ENCODE peak calls at places on chromosomes 7 and 10, in nine cellular contexts. B, A, P, W, E, C, T, I and Y are unnamed samples.

GRCh38 chr7:140242057-140243031 is 65.6 kb upstream of the KDM7A start:
- DNase-seq in B (no peak), A (no peak), P (no peak), W (no peak), E (no peak), C (no peak), T (no peak), I (no peak), Y (no peak)

GRCh38 chr10:120328647-120329046 is 128.4 kb upstream of the PLPP4 start:
- DNase-seq in B (no peak), A (no peak), P (no peak), W (no peak), E (no peak), C (no peak), T (no peak), I (no peak), Y (no peak)

GRCh38 chr10:78894841-78895195 is 173.9 kb upstream of the ZMIZ1 start:
- DNase-seq in B (no peak), A (no peak), P (no peak), W (no peak), E (no peak), C (no peak), T (no peak), I (no peak), Y (no peak)

GRCh38 chr7:54014765-54015164 is 527.4 kb upstream of the VSTM2A start:
- DNase-seq in B (no peak), A (no peak), P (no peak), W (no peak), E (no peak), C (no peak), T (no peak), I (no peak), Y (no peak)

GRCh38 chr7:29285451-29285807 is 90.9 kb downstream of the CHN2 start:
- DNase-seq in B (no peak), A (peak), P (no peak), W (no peak), E (no peak), C (peak), T (peak), I (peak), Y (peak)

GRCh38 chr10:113187066-113187777 is 237.2 kb downstream of the TCF7L2 start:
- DNase-seq in B (peak), A (no peak), P (no peak), W (no peak), E (peak), C (peak), T (peak), I (no peak), Y (no peak)

GRCh38 chr7:95933618-95934017 is 161.3 kb downstream of the DYNC1I1 start:
- DNase-seq in B (no peak), A (no peak), P (no peak), W (no peak), E (no peak), C (no peak), T (no peak), I (no peak), Y (no peak)

GRCh38 chr7:141431143-141431479 is 120.1 kb upstream of the AGK start:
- DNase-seq in B (no peak), A (no peak), P (no peak), W (no peak), E (no peak), C (no peak), T (no peak), I (no peak), Y (no peak)

GRCh38 chr10:19815478-19816419 is 483 bp upstream of the PLXDC2 start:
- DNase-seq in B (peak), A (no peak), P (peak), W (peak), E (peak), C (peak), T (peak), I (no peak), Y (no peak)

GRCh38 chr10:10722422-10722821 is 295.2 kb upstream of the CELF2 start:
- DNase-seq in B (no peak), A (no peak), P (no peak), W (no peak), E (no peak), C (no peak), T (no peak), I (no peak), Y (peak)

GRCh38 chr10:10727812-10728211 is 289.9 kb upstream of the CELF2 start:
- DNase-seq in B (no peak), A (no peak), P (no peak), W (no peak), E (no peak), C (no peak), T (no peak), I (no peak), Y (no peak)

GRCh38 chr10:10730644-10731043 is 287.0 kb upstream of the CELF2 start:
- DNase-seq in B (peak), A (no peak), P (no peak), W (no peak), E (no peak), C (no peak), T (no peak), I (no peak), Y (no peak)

GRCh38 chr10:10725196-10725595 is 292.5 kb upstream of the CELF2 start:
- DNase-seq in B (no peak), A (no peak), P (no peak), W (no peak), E (no peak), C (no peak), T (no peak), I (no peak), Y (no peak)

GRCh38 chr10:10726101-10726500 is 291.6 kb upstream of the CELF2 start:
- DNase-seq in B (no peak), A (no peak), P (no peak), W (no peak), E (no peak), C (no peak), T (no peak), I (no peak), Y (no peak)
- TF ChIP-seq CTCF in B (no peak), A (no peak), P (no peak), W (no peak), E (no peak), C (no peak), T (no peak), I (no peak), Y (no peak)

GRCh38 chr10:102400598-102401321 is 5.3 kb downstream of the NFKB2 start:
- DNase-seq in B (no peak), A (no peak), P (no peak), W (no peak), E (peak), C (no peak), T (no peak), I (no peak), Y (no peak)

GRCh38 chr10:102401322-102401614 is 5.8 kb downstream of the NFKB2 start:
- DNase-seq in B (no peak), A (no peak), P (no peak), W (no peak), E (no peak), C (no peak), T (no peak), I (no peak), Y (no peak)

GRCh38 chr10:102400061-102400460 is 4.6 kb downstream of the NFKB2 start:
- DNase-seq in B (no peak), A (no peak), P (no peak), W (no peak), E (peak), C (no peak), T (no peak), I (no peak), Y (no peak)

GRCh38 chr10:102398172-102399020 is 2.9 kb downstream of the NFKB2 start:
- DNase-seq in B (no peak), A (no peak), P (no peak), W (no peak), E (no peak), C (no peak), T (no peak), I (no peak), Y (no peak)

GRCh38 chr10:102399217-102400021 is 3.9 kb downstream of the NFKB2 start:
- DNase-seq in B (peak), A (no peak), P (peak), W (peak), E (peak), C (peak), T (peak), I (peak), Y (peak)
- TF ChIP-seq CTCF in B (peak), A (no peak), P (peak), W (peak), E (peak), C (peak), T (peak), I (peak), Y (peak)

GRCh38 chr7:157000047-157000726 is 10.3 kb downstream of the MNX1 start:
- DNase-seq in B (no peak), A (no peak), P (no peak), W (peak), E (no peak), C (no peak), T (no peak), I (no peak), Y (no peak)
- TF ChIP-seq CTCF in B (no peak), A (no peak), P (no peak), W (no peak), E (no peak), C (no peak), T (no peak), I (peak), Y (no peak)

GRCh38 chr10:54985732-54986131 is 184.7 kb upstream of the PCDH15 start:
- DNase-seq in B (no peak), A (no peak), P (no peak), W (no peak), E (no peak), C (peak), T (peak), I (no peak), Y (no peak)
- TF ChIP-seq CTCF in B (peak), A (peak), P (peak), W (peak), E (peak), C (peak), T (peak), I (no peak), Y (no peak)

GRCh38 chr7:75039709-75040108 is 33.9 kb downstream of the RCC1L start:
- DNase-seq in B (no peak), A (no peak), P (peak), W (no peak), E (no peak), C (no peak), T (no peak), I (no peak), Y (no peak)

GRCh38 chr7:75040512-75040911 is 33.1 kb downstream of the RCC1L start:
- DNase-seq in B (no peak), A (no peak), P (no peak), W (no peak), E (no peak), C (no peak), T (no peak), I (no peak), Y (no peak)

GRCh38 chr7:75042299-75042698 is 31.3 kb downstream of the RCC1L start:
- DNase-seq in B (no peak), A (no peak), P (no peak), W (no peak), E (peak), C (no peak), T (no peak), I (no peak), Y (no peak)

GRCh38 chr7:75039166-75039565 is 34.4 kb downstream of the RCC1L start:
- DNase-seq in B (no peak), A (no peak), P (no peak), W (no peak), E (no peak), C (peak), T (peak), I (no peak), Y (no peak)

GRCh38 chr7:75038508-75038907 is 35.1 kb downstream of the RCC1L start:
- DNase-seq in B (no peak), A (no peak), P (no peak), W (no peak), E (no peak), C (no peak), T (no peak), I (no peak), Y (no peak)
- TF ChIP-seq CTCF in B (no peak), A (no peak), P (no peak), W (no peak), E (no peak), C (no peak), T (no peak), I (peak), Y (no peak)

DNA sequence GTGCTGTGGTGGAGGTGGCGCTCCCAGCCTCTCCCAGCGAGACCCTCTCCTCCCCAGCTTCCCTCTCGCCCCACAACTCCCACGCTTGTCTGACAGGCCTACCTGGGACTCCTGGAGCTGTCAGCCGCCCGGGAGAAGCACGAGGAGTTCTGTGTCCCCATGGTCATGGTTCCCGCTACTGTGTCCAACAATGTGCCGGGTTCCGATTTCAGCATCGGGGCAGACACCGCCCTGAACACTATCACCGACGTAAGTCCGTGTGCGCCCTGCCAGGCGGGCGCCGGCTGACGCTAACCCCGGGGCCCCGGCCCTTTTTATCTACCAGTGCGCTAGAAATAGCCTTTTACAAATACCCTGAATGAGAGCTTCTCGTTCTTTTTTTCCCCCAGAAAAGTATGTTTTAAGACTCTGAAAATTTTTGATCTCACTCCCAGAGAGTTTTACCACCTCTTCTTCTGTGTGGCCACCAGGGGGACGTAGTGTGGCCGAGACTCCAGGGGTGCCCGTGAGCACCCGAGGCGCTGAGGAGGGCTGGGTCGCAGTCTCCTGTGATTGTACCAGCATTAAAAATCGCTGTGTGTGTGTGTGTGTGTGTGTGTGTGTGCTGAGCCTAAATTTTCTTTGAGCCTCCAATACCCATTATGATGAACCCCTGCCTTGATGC is 52.6 kb downstream of the PFKP start:
- DNase-seq in B (no peak), A (peak), P (peak), W (no peak), E (peak), C (no peak), T (no peak), I (no peak), Y (no peak)
- TF ChIP-seq CTCF in B (no peak), A (peak), P (peak), W (no peak), E (no peak), C (peak), T (peak), I (peak), Y (peak)

GRCh38 chr10:93039721-93040120 is 20.9 kb upstream of the CYP26C1 start:
- DNase-seq in B (no peak), A (no peak), P (no peak), W (peak), E (no peak), C (peak), T (peak), I (peak), Y (no peak)
- TF ChIP-seq CTCF in B (no peak), A (no peak), P (no peak), W (peak), E (peak), C (peak), T (peak), I (peak), Y (peak)

DNA sequence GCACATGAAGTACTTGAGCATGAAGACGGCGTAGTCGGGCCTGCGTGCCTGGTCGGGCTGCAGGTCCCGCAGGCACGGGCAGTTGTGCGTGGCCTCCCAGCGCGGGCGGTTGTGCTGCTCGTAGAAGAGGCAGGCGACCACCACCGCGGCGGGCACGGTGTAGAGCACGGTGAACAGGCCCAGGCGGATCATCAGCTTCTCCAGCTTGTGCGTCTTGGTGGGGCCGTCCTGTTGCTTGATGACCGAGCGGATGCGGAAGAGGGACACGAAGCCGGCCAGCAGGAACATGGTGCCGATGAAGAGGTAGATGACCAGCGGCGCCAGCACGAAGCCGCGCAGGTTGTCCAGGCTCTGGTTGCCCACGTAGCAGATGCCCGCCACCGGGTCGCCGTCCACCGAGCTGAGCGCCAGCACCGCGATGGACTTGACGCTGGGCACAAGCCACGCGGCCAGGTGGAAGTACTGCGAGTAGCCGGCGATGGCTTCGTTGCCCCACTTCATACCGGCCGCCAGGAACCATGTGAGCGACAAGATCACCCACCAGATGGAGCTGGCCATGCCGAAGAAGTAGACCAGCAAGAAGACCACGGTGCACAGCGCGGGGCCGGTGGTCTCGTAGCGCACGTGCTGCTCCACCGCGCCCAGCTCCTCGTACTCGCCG is 2.3 kb downstream of the FZD8 start:
- DNase-seq in B (peak), A (no peak), P (peak), W (peak), E (peak), C (peak), T (peak), I (no peak), Y (no peak)
- TF ChIP-seq CTCF in B (no peak), A (no peak), P (no peak), W (no peak), E (no peak), C (peak), T (no peak), I (no peak), Y (peak)

DNA sequence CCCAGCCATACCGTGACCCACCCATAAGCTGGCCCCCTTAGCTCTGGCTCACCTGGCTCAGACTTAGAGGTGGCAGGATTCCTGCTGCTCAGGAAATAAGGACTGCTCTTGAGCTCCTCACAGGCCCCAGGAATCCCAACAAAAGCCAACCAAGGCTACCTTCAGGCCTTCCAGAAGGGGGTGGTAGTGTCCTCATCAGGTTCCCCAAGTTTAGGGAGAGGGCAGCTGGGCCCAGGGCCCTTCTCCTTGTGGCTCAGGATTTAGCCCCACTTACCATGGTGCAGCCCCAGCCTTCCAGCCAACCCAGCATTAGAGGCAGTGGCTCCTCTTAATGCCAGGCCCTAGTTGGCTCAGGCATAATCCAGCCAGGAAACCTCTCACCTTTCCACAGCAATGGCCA is 23.5 kb downstream of the NPFFR1 start:
- DNase-seq in B (no peak), A (no peak), P (no peak), W (no peak), E (no peak), C (no peak), T (no peak), I (no peak), Y (no peak)
- TF ChIP-seq CTCF in B (no peak), A (no peak), P (no peak), W (no peak), E (no peak), C (no peak), T (no peak), I (peak), Y (no peak)

GRCh38 chr10:11493646-11494045 is 117.8 kb downstream of the USP6NL start:
- DNase-seq in B (no peak), A (no peak), P (no peak), W (no peak), E (no peak), C (no peak), T (no peak), I (no peak), Y (no peak)

GRCh38 chr10:11504566-11505285 is 106.7 kb downstream of the USP6NL start:
- DNase-seq in B (no peak), A (no peak), P (no peak), W (no peak), E (no peak), C (no peak), T (no peak), I (no peak), Y (no peak)

GRCh38 chr10:11501600-11501999 is 109.8 kb downstream of the USP6NL start:
- DNase-seq in B (no peak), A (no peak), P (no peak), W (no peak), E (no peak), C (no peak), T (no peak), I (no peak), Y (no peak)

GRCh38 chr10:11498399-11498798 is 113.1 kb downstream of the USP6NL start:
- DNase-seq in B (no peak), A (no peak), P (no peak), W (no peak), E (no peak), C (no peak), T (no peak), I (no peak), Y (no peak)

DNA sequence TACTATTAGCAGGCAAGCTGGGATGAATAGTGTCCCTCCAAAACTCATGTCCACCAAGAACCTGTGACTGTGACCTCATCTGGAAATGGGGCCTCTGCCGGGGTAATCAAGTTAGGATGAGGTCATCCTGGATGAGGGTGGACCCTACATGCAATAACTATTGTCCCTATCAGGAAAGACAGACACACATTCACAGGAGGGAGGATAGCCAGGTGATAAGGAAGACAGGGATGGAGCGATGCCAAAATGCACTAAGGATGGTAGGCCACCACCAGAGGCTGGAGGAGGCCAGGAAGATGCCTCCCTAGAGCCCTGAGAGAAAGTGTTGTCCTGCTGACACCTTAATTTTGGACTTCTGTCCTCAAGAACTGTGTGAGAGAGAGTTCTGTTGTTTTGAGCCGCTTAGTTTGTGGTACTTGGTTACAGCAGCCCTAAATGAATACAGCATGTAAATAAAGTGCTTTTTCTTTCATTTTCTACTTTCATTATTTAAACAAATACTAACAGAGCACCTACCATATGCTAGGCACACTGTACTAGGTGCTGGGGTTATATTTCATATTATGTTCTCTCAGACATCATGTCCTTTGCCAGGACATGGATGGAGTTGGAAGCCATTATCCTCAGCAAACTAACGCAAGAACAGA is 111.9 kb downstream of the USP6NL start:
- DNase-seq in B (no peak), A (no peak), P (no peak), W (no peak), E (no peak), C (no peak), T (no peak), I (no peak), Y (no peak)
- TF ChIP-seq CTCF in B (no peak), A (no peak), P (no peak), W (no peak), E (no peak), C (no peak), T (no peak), I (no peak), Y (no peak)